ENCODE peak calls at places on chromosomes 4 and X, in six cellular contexts. P is AG09309, J is kidney epithelial cell, U is MM.1S, W is foreskin fibroblast, R is AG09319. Q is an unnamed sample.

GRCh38 chr4:45283352-45283751 is 557.0 kb upstream of the GNPDA2 start:
- DNase-seq in U (no peak), P (no peak), J (no peak), W (no peak), R (no peak), Q (peak)

GRCh38 chrX:28651186-28651585 is 63.9 kb downstream of the IL1RAPL1 start:
- DNase-seq in W (no peak), P (no peak), U (no peak), R (no peak), J (no peak), Q (no peak)

GRCh38 chr4:133596459-133596858 is 447.4 kb downstream of the PCDH10 start:
- DNase-seq in R (no peak), U (no peak), P (no peak), J (no peak), W (no peak), Q (no peak)

GRCh38 chr4:8150152-8151090 is 8.2 kb downstream of the ABLIM2 start:
- DNase-seq in R (no peak), U (no peak), P (no peak), W (no peak), J (no peak), Q (no peak)

GRCh38 chrX:2965965-2966364 is 36.8 kb upstream of the ARSD start:
- DNase-seq in J (no peak), U (no peak), P (no peak), W (no peak), R (no peak), Q (no peak)

GRCh38 chrX:147710301-147710700 is 201.4 kb upstream of the FMR1 start:
- DNase-seq in R (no peak), U (no peak), W (no peak), P (no peak), J (no peak), Q (no peak)

GRCh38 chr4:13701937-13702446 is 74.5 kb upstream of the BOD1L1 start:
- DNase-seq in U (no peak), J (peak), W (peak), R (peak), P (peak), Q (no peak)

GRCh38 chrX:136166221-136166855 is 19.0 kb downstream of the FHL1 start:
- DNase-seq in W (peak), P (peak), U (no peak), R (no peak), J (no peak), Q (no peak)

GRCh38 chrX:46354481-46354880 is 190.7 kb downstream of the ZNF674 start:
- DNase-seq in J (no peak), R (no peak), W (peak), P (no peak), U (no peak), Q (no peak)

GRCh38 chrX:81120936-81121351 is 80.8 kb downstream of the HMGN5 start:
- DNase-seq in U (peak), J (peak), R (no peak), W (peak), P (no peak), Q (no peak)

GRCh38 chr4:64539234-64539849 is 130.1 kb upstream of the TECRL start:
- DNase-seq in J (peak), W (peak), R (peak), U (peak), P (peak), Q (no peak)

GRCh38 chr4:159014896-159015295 is 88.0 kb upstream of the RAPGEF2 start:
- DNase-seq in R (peak), P (peak), J (no peak), U (no peak), W (peak), Q (no peak)

GRCh38 chrX:123580871-123581270 is 152.0 kb downstream of the THOC2 start:
- DNase-seq in R (no peak), P (no peak), W (no peak), J (no peak), U (no peak), Q (no peak)

GRCh38 chrX:45778621-45779020 is 577.9 kb upstream of the DIPK2B start:
- DNase-seq in U (no peak), J (no peak), P (no peak), R (no peak), W (peak), Q (no peak)

GRCh38 chrX:97525981-97526380 is 642.3 kb downstream of the RPA4 start:
- DNase-seq in P (no peak), U (no peak), W (no peak), R (no peak), J (no peak), Q (no peak)

DNA sequence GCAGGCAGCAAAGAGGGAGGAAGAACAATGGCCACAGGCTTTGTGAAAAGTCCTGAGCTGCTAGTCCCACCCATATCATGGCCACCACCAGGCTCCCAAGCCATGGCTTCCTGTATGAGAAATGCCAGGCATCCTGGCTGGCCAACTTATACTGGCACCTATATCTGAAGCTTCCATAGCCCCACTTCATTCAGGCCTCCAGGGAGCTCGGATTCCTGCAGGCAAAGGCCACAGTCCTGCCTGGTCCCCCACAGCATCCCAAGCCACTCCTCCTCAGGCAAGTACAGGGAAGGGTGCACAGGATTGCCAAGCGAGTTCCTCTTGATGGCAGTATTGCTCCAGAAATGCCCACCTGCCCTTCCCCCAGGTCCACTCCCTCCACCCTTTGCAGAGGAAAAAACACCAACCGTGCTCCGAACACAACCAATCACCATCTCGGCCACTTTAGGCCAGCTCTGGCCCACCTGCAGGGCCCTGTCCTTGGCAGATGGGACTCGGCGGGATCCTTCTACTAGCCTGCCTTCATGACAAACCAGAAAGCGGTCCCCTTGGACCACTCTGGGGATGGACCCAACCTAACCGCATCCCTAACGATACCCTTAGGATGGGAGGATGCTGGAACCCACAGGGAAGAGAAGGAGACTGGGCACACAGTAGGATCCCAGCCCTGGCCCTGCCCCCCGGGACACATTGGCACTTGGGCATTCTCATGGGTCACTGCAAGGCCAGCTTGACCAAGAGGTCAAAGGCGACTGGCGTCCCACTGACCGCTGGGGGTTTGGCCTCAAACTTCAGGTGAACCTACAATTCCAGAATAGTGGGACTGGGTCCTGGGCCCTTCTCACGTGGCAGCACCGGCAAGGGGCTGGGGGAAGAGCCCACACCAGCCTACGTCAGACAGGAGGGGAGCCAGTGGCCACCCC is 220.4 kb upstream of the AGTR2 start:
- DNase-seq in U (no peak), P (no peak), R (no peak), W (no peak), J (no peak), Q (no peak)
- TF ChIP-seq CTCF in U (peak), P (no peak), R (no peak), W (no peak), J (no peak), Q (no peak)

DNA sequence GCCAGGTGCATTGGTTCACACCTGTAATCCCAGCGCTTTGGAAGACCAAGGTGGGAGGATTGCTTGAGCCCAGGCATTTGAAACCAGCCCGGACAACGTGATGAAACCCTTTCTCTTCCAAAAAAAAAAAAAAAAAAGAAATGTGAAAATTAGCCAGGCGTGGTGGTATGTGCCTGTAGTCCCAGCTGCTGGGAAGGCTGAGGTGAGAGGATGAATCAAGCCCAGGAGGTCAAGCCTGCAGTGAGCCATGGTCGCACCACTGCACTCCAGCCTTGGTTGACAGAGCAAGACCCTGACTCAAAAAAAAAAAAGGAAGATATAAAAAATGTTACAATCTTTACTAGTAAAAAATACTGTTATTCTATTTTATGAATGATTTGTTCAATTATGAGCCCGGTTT is 5.9 kb downstream of the FAM199X start:
- DNase-seq in U (no peak), R (no peak), W (no peak), P (no peak), J (peak), Q (no peak)
- TF ChIP-seq CTCF in U (no peak), R (no peak), W (no peak), P (no peak), J (no peak), Q (no peak)

DNA sequence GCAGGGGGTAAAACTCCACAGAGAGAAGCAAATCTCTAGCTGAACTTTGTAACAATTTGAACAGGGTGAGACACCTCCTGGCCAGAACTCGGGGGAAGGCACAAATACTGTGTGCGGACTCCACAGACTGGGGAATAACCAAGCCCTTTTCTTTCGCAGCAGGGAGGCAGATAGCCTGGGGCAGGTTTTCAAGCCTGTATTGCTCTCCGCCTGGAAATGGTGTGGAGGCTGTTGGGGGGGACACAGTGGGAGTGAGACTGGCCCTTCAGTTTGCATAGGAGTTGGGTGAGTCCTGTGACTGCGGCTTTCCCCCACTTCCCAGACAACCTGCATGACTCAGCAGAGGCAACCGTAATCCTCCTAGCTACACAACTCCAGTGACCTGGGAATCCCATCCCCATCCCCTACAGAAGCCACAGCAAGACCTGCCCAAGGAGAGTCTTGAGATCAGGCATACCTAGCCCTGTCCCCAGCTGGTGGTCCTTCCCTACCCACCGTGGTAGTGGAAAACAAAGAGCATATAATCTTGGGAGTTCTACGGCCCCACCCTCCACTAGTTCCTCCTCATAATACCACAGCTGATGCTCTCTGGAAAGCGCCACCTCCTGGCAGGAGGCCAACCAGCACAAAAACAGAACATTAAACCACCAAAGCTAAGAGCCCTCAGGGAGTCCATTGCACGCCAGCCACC is 12.9 kb upstream of the SMPX start:
- DNase-seq in U (no peak), P (no peak), J (no peak), R (no peak), W (no peak), Q (no peak)
- TF ChIP-seq CTCF in U (no peak), P (no peak), J (no peak), R (no peak), W (no peak), Q (peak)

DNA sequence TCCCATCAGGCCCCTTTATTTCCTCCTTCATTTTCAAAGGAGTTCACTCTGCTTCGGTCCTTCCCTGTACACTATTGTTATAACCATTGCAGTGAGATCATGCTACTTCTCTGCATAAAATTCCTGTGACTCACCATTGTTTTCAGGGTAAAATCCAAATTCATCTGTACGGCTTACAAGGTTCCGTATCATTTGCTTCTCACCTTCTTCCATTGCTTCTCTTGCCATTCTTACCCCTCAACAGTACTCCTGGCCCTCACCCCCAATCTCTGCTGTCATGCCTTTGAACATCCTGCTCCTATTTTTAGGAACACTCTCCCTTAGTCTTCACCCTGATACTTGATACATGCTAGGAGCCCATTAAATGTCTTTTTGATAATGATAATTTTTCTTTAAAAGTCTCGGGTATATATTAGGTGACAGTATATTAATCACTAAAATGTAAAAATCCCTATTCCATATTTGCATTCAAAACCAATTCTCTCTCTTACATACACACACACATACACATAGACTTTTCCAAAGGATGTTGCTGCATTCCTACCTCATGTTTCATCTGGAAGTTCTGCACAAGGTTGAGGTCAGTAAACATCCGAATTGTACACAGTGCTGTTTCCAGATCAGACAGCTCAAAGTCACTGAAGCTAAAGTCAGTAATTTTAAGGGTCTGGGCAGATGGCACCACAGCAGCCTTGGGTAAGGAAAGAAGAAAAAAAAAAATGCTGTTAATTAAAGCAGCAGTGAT is 103.4 kb downstream of the PDE5A start:
- DNase-seq in R (no peak), P (no peak), W (peak), U (no peak), J (peak), Q (no peak)
- TF ChIP-seq CTCF in R (no peak), P (no peak), W (no peak), U (no peak), J (no peak), Q (no peak)

GRCh38 chr4:165766976-165767375 is 106.1 kb upstream of the TLL1 start:
- DNase-seq in J (no peak), U (no peak), R (no peak), P (no peak), W (no peak), Q (no peak)

GRCh38 chr4:165767671-165768070 is 105.4 kb upstream of the TLL1 start:
- DNase-seq in J (no peak), R (no peak), U (no peak), P (no peak), W (no peak), Q (no peak)

GRCh38 chr4:165766018-165766417 is 107.0 kb upstream of the TLL1 start:
- DNase-seq in R (no peak), W (no peak), U (no peak), J (no peak), P (no peak), Q (no peak)

GRCh38 chr4:165765053-165765452 is 108.0 kb upstream of the TLL1 start:
- DNase-seq in U (no peak), P (no peak), J (peak), R (no peak), W (no peak), Q (no peak)

GRCh38 chr4:165768281-165768680 is 104.8 kb upstream of the TLL1 start:
- DNase-seq in P (no peak), U (no peak), W (no peak), J (no peak), R (no peak), Q (no peak)
- TF ChIP-seq CTCF in P (no peak), U (no peak), W (no peak), J (no peak), R (no peak), Q (no peak)

DNA sequence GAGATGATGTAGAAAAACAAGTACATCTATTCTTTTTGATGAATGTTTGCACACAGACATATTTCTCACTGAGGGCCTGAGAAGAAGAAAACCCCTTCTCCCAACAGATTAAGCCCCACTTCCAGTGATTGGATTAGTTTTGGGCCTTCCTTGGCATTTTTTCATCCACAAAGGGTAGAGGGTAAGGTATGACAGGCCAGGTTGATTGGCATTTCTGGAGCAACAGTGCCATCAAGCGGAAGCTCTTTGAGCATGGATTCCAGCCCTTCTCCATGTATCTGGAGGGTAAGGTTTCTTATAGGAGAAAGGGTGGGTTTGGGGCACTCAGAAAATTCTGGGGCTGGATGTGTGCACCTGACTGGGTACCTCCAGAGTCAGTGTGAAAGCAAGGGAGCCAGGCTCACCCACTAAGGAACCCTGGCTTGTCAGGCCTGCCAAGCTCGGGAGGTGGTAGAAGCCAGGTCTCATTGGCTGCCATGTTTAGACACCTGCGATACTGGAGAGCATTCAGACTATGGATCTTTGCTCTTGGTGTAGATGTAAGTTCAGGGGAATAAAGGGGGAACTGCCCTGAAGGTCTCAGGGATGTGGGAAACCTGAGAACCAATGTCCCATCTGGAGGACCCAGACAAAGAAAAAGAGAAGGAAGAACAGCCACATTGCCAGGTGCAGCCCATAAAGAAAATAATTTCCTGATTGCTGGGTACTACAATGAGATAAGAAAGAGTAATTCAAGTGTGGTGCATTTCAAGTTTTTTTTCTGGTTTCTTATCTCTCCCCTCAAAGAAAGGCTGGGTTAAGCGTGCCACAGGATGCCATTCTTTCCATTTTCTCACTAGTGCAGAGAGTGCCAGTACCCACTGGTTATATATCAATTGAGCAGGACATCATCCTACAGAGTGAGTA is 222.3 kb upstream of the AGTR2 start:
- DNase-seq in R (no peak), U (peak), J (no peak), P (no peak), W (no peak), Q (no peak)
- TF ChIP-seq CTCF in R (no peak), U (peak), J (peak), P (no peak), W (no peak), Q (no peak)

GRCh38 chr4:148007303-148007702 is 275.4 kb downstream of the ARHGAP10 start:
- DNase-seq in W (peak), P (peak), U (no peak), R (peak), J (peak), Q (no peak)
- TF ChIP-seq CTCF in W (no peak), P (no peak), U (no peak), R (no peak), J (no peak), Q (no peak)

DNA sequence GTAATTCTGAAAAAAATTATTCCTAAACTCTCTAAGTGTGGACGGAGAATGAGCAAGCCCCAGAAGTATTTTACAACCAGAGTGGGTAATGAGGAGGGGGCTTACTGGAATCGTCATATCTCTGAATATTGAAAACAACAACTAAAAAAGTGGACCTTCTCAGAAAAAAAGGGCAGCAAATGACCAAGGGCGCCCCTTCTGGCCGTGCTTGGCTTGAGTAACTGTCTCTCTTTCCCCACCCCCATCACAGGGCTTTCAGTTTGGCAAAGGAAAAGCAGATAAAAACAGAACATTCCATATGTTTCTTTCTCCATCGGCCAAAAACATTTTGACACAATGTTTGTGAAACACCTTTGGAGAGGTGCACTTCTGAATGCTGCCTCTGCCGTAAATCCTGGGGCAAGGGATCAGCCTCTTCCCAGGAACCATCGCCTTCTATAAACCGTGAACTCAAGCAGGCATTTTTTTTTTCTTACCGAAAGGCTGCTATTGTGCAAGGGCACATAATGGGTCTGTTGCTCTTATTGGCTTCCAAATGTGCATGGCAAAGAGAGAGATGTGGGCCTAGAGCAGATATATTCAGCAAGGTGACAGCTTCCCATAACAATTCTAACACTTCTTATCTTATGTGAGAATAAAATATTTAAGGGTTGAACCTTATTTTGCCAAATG is 115.4 kb downstream of the PARM1 start:
- DNase-seq in P (no peak), U (no peak), W (no peak), J (no peak), R (no peak), Q (no peak)
- TF ChIP-seq CTCF in P (no peak), U (no peak), W (no peak), J (peak), R (no peak), Q (peak)